ENCODE peak calls at places on chromosomes 13 and 19, in eight cellular contexts. L is brain microvascular endothelial cell, A is NCI-H774, W is Caco-2, S is heart right ventricle, D is GM12865, J is iris pigment epithelial cell, N is GM23338. K is an unnamed sample.

GRCh38 chr19:42301646-42302204 is at the start of gene PRR19:
- DNase-seq in L (no peak), A (no peak), W (no peak), S (no peak), D (peak), J (no peak), N (peak), K (no peak)

GRCh38 chr13:113152894-113153809 is 5.3 kb upstream of the PROZ start:
- DNase-seq in L (peak), A (peak), W (no peak), S (peak), D (peak), J (peak), N (peak), K (peak)

GRCh38 chr19:7852851-7853759 is 21.1 kb downstream of the PRR36 start:
- DNase-seq in L (no peak), A (peak), W (peak), S (peak), D (peak), J (peak), N (peak), K (peak)

GRCh38 chr13:92172191-92172590 is 773.8 kb downstream of the GPC5 start:
- DNase-seq in L (no peak), A (no peak), W (no peak), S (no peak), D (no peak), J (no peak), N (no peak), K (no peak)

GRCh38 chr19:23294141-23294540 is 43.9 kb upstream of the ZNF724 start:
- DNase-seq in L (no peak), A (no peak), W (no peak), S (no peak), D (no peak), J (no peak), N (no peak), K (no peak)

GRCh38 chr19:35519291-35519690 is 5.8 kb upstream of the DMKN start:
- DNase-seq in L (no peak), A (no peak), W (no peak), S (no peak), D (no peak), J (peak), N (no peak), K (no peak)

GRCh38 chr19:2424686-2425621 is 2.4 kb downstream of the TIMM13 start:
- DNase-seq in L (peak), A (no peak), W (no peak), S (peak), D (no peak), J (peak), N (peak), K (peak)

GRCh38 chr13:113393572-113394503 is 29.9 kb upstream of the GRTP1 start:
- DNase-seq in L (peak), A (peak), W (peak), S (peak), D (peak), J (peak), N (peak), K (peak)

GRCh38 chr19:6753178-6754031 is 13.8 kb downstream of the SH2D3A start:
- DNase-seq in L (peak), A (no peak), W (peak), S (peak), D (peak), J (peak), N (peak), K (peak)

GRCh38 chr13:36190771-36191170 is 23.6 kb downstream of the SOHLH2 start:
- DNase-seq in L (no peak), A (no peak), W (no peak), S (no peak), D (no peak), J (no peak), N (no peak), K (no peak)

GRCh38 chr19:23758187-23759074 is at the start of gene ZNF681:
- DNase-seq in L (peak), A (peak), W (peak), S (peak), D (peak), J (peak), N (peak), K (peak)

GRCh38 chr19:51703655-51704515 is 10.8 kb downstream of the SPACA6 start:
- DNase-seq in L (peak), A (peak), W (peak), S (peak), D (peak), J (peak), N (peak), K (peak)

GRCh38 chr19:3606174-3606689 is 443 bp downstream of the TBXA2R start:
- DNase-seq in L (no peak), A (peak), W (no peak), S (no peak), D (no peak), J (no peak), N (peak), K (peak)

GRCh38 chr19:5170329-5170745 is 170.3 kb downstream of the PTPRS start:
- DNase-seq in L (no peak), A (no peak), W (peak), S (no peak), D (peak), J (no peak), N (peak), K (peak)

GRCh38 chr19:30536975-30537374 is 164.8 kb downstream of the ZNF536 start:
- DNase-seq in L (no peak), A (no peak), W (no peak), S (no peak), D (no peak), J (no peak), N (no peak), K (no peak)

GRCh38 chr13:33262069-33262487 is 23.5 kb downstream of the STARD13 start:
- DNase-seq in L (no peak), A (no peak), W (no peak), S (no peak), D (peak), J (peak), N (no peak), K (no peak)

GRCh38 chr13:75357576-75358295 is 124.2 kb downstream of the TBC1D4 start:
- DNase-seq in L (peak), A (no peak), W (peak), S (no peak), D (peak), J (peak), N (peak), K (no peak)

GRCh38 chr19:19280561-19280960 is 7.5 kb upstream of the TM6SF2 start:
- DNase-seq in L (no peak), A (no peak), W (no peak), S (no peak), D (no peak), J (peak), N (no peak), K (no peak)